ENCODE peak calls at places on chromosomes 6 and 20, in nine cellular contexts. One of them, this sample, is unnamed.
A peak's percentile ranks its signal among the peaks of the same experiment; 100 is the strongest.

GRCh38 chr6:104632565-104632964 is 227.2 kb downstream of the HACE1 start:
- DNase-seq in AG08395: no peak
- DNase-seq in NCI-H1436: no peak
- DNase-seq in heart right ventricle: no peak
- DNase-seq in right cardiac atrium: no peak
- DNase-seq in mammary epithelial cell: no peak
- DNase-seq in Ammon's horn: no peak
- DNase-seq in NCI-H2171 treated with DMSO at 0.1 percent for 48 hours: no peak
- DNase-seq in activated T-cell treated with anti-CD3 and anti-CD28 coated beads, Interleukin-2, amount 50 U/mL, for 72 hours: no peak
- DNase-seq in this sample: no peak

GRCh38 chr20:19129976-19130612 is 82.3 kb upstream of the SLC24A3 start:
- DNase-seq in AG08395: no peak
- DNase-seq in NCI-H1436: peak; percentile 1
- DNase-seq in heart right ventricle: no peak
- DNase-seq in right cardiac atrium: no peak
- DNase-seq in mammary epithelial cell: no peak
- DNase-seq in Ammon's horn: peak; percentile 6
- DNase-seq in NCI-H2171 treated with DMSO at 0.1 percent for 48 hours: peak; percentile 15
- DNase-seq in activated T-cell treated with anti-CD3 and anti-CD28 coated beads, Interleukin-2, amount 50 U/mL, for 72 hours: no peak
- DNase-seq in this sample: peak; percentile 83

GRCh38 chr6:110537208-110538123 is 61.1 kb upstream of the SLC22A16 start:
- DNase-seq in AG08395: peak; percentile 83
- DNase-seq in NCI-H1436: no peak
- DNase-seq in heart right ventricle: no peak
- DNase-seq in right cardiac atrium: no peak
- DNase-seq in mammary epithelial cell: peak; percentile 99
- DNase-seq in Ammon's horn: peak; percentile 41
- DNase-seq in NCI-H2171 treated with DMSO at 0.1 percent for 48 hours: no peak
- DNase-seq in activated T-cell treated with anti-CD3 and anti-CD28 coated beads, Interleukin-2, amount 50 U/mL, for 72 hours: no peak
- DNase-seq in this sample: no peak

GRCh38 chr6:37866590-37867507 is 47.3 kb downstream of the ZFAND3 start:
- DNase-seq in AG08395: no peak
- DNase-seq in NCI-H1436: no peak
- DNase-seq in heart right ventricle: no peak
- DNase-seq in right cardiac atrium: no peak
- DNase-seq in mammary epithelial cell: no peak
- DNase-seq in Ammon's horn: no peak
- DNase-seq in NCI-H2171 treated with DMSO at 0.1 percent for 48 hours: no peak
- DNase-seq in activated T-cell treated with anti-CD3 and anti-CD28 coated beads, Interleukin-2, amount 50 U/mL, for 72 hours: no peak
- DNase-seq in this sample: no peak

GRCh38 chr20:37994512-37994911 is 38.7 kb downstream of the TTI1 start:
- DNase-seq in AG08395: no peak
- DNase-seq in NCI-H1436: no peak
- DNase-seq in heart right ventricle: no peak
- DNase-seq in right cardiac atrium: no peak
- DNase-seq in mammary epithelial cell: peak; percentile 70
- DNase-seq in Ammon's horn: no peak
- DNase-seq in NCI-H2171 treated with DMSO at 0.1 percent for 48 hours: no peak
- DNase-seq in activated T-cell treated with anti-CD3 and anti-CD28 coated beads, Interleukin-2, amount 50 U/mL, for 72 hours: no peak
- DNase-seq in this sample: no peak

GRCh38 chr6:97052152-97052787 is 127.7 kb downstream of the KLHL32 start:
- DNase-seq in AG08395: no peak
- DNase-seq in NCI-H1436: no peak
- DNase-seq in heart right ventricle: no peak
- DNase-seq in right cardiac atrium: no peak
- DNase-seq in mammary epithelial cell: no peak
- DNase-seq in Ammon's horn: peak; percentile 58
- DNase-seq in NCI-H2171 treated with DMSO at 0.1 percent for 48 hours: no peak
- DNase-seq in activated T-cell treated with anti-CD3 and anti-CD28 coated beads, Interleukin-2, amount 50 U/mL, for 72 hours: no peak
- DNase-seq in this sample: no peak

GRCh38 chr6:130744601-130745382 is 82.4 kb upstream of the SMLR1 start:
- DNase-seq in AG08395: no peak
- DNase-seq in NCI-H1436: no peak
- DNase-seq in heart right ventricle: no peak
- DNase-seq in right cardiac atrium: no peak
- DNase-seq in mammary epithelial cell: no peak
- DNase-seq in Ammon's horn: peak; percentile 9
- DNase-seq in NCI-H2171 treated with DMSO at 0.1 percent for 48 hours: no peak
- DNase-seq in activated T-cell treated with anti-CD3 and anti-CD28 coated beads, Interleukin-2, amount 50 U/mL, for 72 hours: no peak
- DNase-seq in this sample: no peak

GRCh38 chr6:69362209-69362608 is 434.6 kb downstream of the LMBRD1 start:
- DNase-seq in AG08395: no peak
- DNase-seq in NCI-H1436: no peak
- DNase-seq in heart right ventricle: no peak
- DNase-seq in right cardiac atrium: no peak
- DNase-seq in mammary epithelial cell: no peak
- DNase-seq in Ammon's horn: no peak
- DNase-seq in NCI-H2171 treated with DMSO at 0.1 percent for 48 hours: no peak
- DNase-seq in activated T-cell treated with anti-CD3 and anti-CD28 coated beads, Interleukin-2, amount 50 U/mL, for 72 hours: no peak
- DNase-seq in this sample: no peak

GRCh38 chr6:154996841-154997311 is 1.8 kb downstream of the TIAM2 start:
- DNase-seq in AG08395: no peak
- DNase-seq in NCI-H1436: no peak
- DNase-seq in heart right ventricle: no peak
- DNase-seq in right cardiac atrium: no peak
- DNase-seq in mammary epithelial cell: no peak
- DNase-seq in Ammon's horn: peak; percentile 16
- DNase-seq in NCI-H2171 treated with DMSO at 0.1 percent for 48 hours: peak; percentile 56
- DNase-seq in activated T-cell treated with anti-CD3 and anti-CD28 coated beads, Interleukin-2, amount 50 U/mL, for 72 hours: no peak
- DNase-seq in this sample: no peak

GRCh38 chr20:63210011-63210605 is 5.8 kb downstream of the YTHDF1 start:
- DNase-seq in AG08395: no peak
- DNase-seq in NCI-H1436: no peak
- DNase-seq in heart right ventricle: no peak
- DNase-seq in right cardiac atrium: no peak
- DNase-seq in mammary epithelial cell: peak; percentile 89
- DNase-seq in Ammon's horn: no peak
- DNase-seq in NCI-H2171 treated with DMSO at 0.1 percent for 48 hours: no peak
- DNase-seq in activated T-cell treated with anti-CD3 and anti-CD28 coated beads, Interleukin-2, amount 50 U/mL, for 72 hours: no peak
- DNase-seq in this sample: no peak

GRCh38 chr6:169559001-169559441 is 142.8 kb downstream of the WDR27 start:
- DNase-seq in AG08395: peak; percentile 42
- DNase-seq in NCI-H1436: no peak
- DNase-seq in heart right ventricle: no peak
- DNase-seq in right cardiac atrium: no peak
- DNase-seq in mammary epithelial cell: no peak
- DNase-seq in Ammon's horn: no peak
- DNase-seq in NCI-H2171 treated with DMSO at 0.1 percent for 48 hours: no peak
- DNase-seq in activated T-cell treated with anti-CD3 and anti-CD28 coated beads, Interleukin-2, amount 50 U/mL, for 72 hours: no peak
- DNase-seq in this sample: no peak

GRCh38 chr20:38728911-38729642 is 4.8 kb downstream of the SLC32A1 start:
- DNase-seq in AG08395: no peak
- DNase-seq in NCI-H1436: peak; percentile 88
- DNase-seq in heart right ventricle: no peak
- DNase-seq in right cardiac atrium: no peak
- DNase-seq in mammary epithelial cell: no peak
- DNase-seq in Ammon's horn: no peak
- DNase-seq in NCI-H2171 treated with DMSO at 0.1 percent for 48 hours: peak; percentile 98
- DNase-seq in activated T-cell treated with anti-CD3 and anti-CD28 coated beads, Interleukin-2, amount 50 U/mL, for 72 hours: peak; percentile 19
- DNase-seq in this sample: no peak

GRCh38 chr6:157558487-157559200 is 177.7 kb downstream of the ZDHHC14 start:
- DNase-seq in AG08395: no peak
- DNase-seq in NCI-H1436: no peak
- DNase-seq in heart right ventricle: no peak
- DNase-seq in right cardiac atrium: no peak
- DNase-seq in mammary epithelial cell: no peak
- DNase-seq in Ammon's horn: no peak
- DNase-seq in NCI-H2171 treated with DMSO at 0.1 percent for 48 hours: no peak
- DNase-seq in activated T-cell treated with anti-CD3 and anti-CD28 coated beads, Interleukin-2, amount 50 U/mL, for 72 hours: no peak
- DNase-seq in this sample: no peak

GRCh38 chr20:55386686-55387085 is 618.6 kb downstream of the CBLN4 start:
- DNase-seq in AG08395: no peak
- DNase-seq in NCI-H1436: no peak
- DNase-seq in heart right ventricle: no peak
- DNase-seq in right cardiac atrium: no peak
- DNase-seq in mammary epithelial cell: peak; percentile 86
- DNase-seq in Ammon's horn: no peak
- DNase-seq in NCI-H2171 treated with DMSO at 0.1 percent for 48 hours: no peak
- DNase-seq in activated T-cell treated with anti-CD3 and anti-CD28 coated beads, Interleukin-2, amount 50 U/mL, for 72 hours: no peak
- DNase-seq in this sample: no peak

GRCh38 chr6:113281014-113281810 is 575.9 kb upstream of the MARCKS start:
- DNase-seq in AG08395: no peak
- DNase-seq in NCI-H1436: no peak
- DNase-seq in heart right ventricle: no peak
- DNase-seq in right cardiac atrium: no peak
- DNase-seq in mammary epithelial cell: no peak
- DNase-seq in Ammon's horn: no peak
- DNase-seq in NCI-H2171 treated with DMSO at 0.1 percent for 48 hours: no peak
- DNase-seq in activated T-cell treated with anti-CD3 and anti-CD28 coated beads, Interleukin-2, amount 50 U/mL, for 72 hours: no peak
- DNase-seq in this sample: no peak

GRCh38 chr20:1291191-1291741 is 25.2 kb downstream of the SNPH start:
- DNase-seq in AG08395: peak; percentile 25
- DNase-seq in NCI-H1436: no peak
- DNase-seq in heart right ventricle: no peak
- DNase-seq in right cardiac atrium: no peak
- DNase-seq in mammary epithelial cell: peak; percentile 7
- DNase-seq in Ammon's horn: peak; percentile 67
- DNase-seq in NCI-H2171 treated with DMSO at 0.1 percent for 48 hours: no peak
- DNase-seq in activated T-cell treated with anti-CD3 and anti-CD28 coated beads, Interleukin-2, amount 50 U/mL, for 72 hours: no peak
- DNase-seq in this sample: no peak

GRCh38 chr6:10521104-10521808 is at the start of gene GCNT2:
- DNase-seq in AG08395: no peak
- DNase-seq in NCI-H1436: no peak
- DNase-seq in heart right ventricle: no peak
- DNase-seq in right cardiac atrium: no peak
- DNase-seq in mammary epithelial cell: no peak
- DNase-seq in Ammon's horn: no peak
- DNase-seq in NCI-H2171 treated with DMSO at 0.1 percent for 48 hours: peak; percentile 4
- DNase-seq in activated T-cell treated with anti-CD3 and anti-CD28 coated beads, Interleukin-2, amount 50 U/mL, for 72 hours: no peak
- DNase-seq in this sample: peak; percentile 67

GRCh38 chr20:40630723-40631631 is 58.1 kb downstream of the MAFB start:
- DNase-seq in AG08395: no peak
- DNase-seq in NCI-H1436: no peak
- DNase-seq in heart right ventricle: no peak
- DNase-seq in right cardiac atrium: no peak
- DNase-seq in mammary epithelial cell: peak; percentile 31
- DNase-seq in Ammon's horn: no peak
- DNase-seq in NCI-H2171 treated with DMSO at 0.1 percent for 48 hours: no peak
- DNase-seq in activated T-cell treated with anti-CD3 and anti-CD28 coated beads, Interleukin-2, amount 50 U/mL, for 72 hours: no peak
- DNase-seq in this sample: no peak

GRCh38 chr6:3425574-3425973 is 31.3 kb downstream of the SLC22A23 start:
- DNase-seq in AG08395: no peak
- DNase-seq in NCI-H1436: no peak
- DNase-seq in heart right ventricle: no peak
- DNase-seq in right cardiac atrium: no peak
- DNase-seq in mammary epithelial cell: no peak
- DNase-seq in Ammon's horn: no peak
- DNase-seq in NCI-H2171 treated with DMSO at 0.1 percent for 48 hours: no peak
- DNase-seq in activated T-cell treated with anti-CD3 and anti-CD28 coated beads, Interleukin-2, amount 50 U/mL, for 72 hours: no peak
- DNase-seq in this sample: no peak

GRCh38 chr20:60986757-60987156 is 265.3 kb upstream of the CDH4 start:
- DNase-seq in AG08395: no peak
- DNase-seq in NCI-H1436: no peak
- DNase-seq in heart right ventricle: no peak
- DNase-seq in right cardiac atrium: no peak
- DNase-seq in mammary epithelial cell: no peak
- DNase-seq in Ammon's horn: no peak
- DNase-seq in NCI-H2171 treated with DMSO at 0.1 percent for 48 hours: no peak
- DNase-seq in activated T-cell treated with anti-CD3 and anti-CD28 coated beads, Interleukin-2, amount 50 U/mL, for 72 hours: no peak
- DNase-seq in this sample: no peak